ENCODE peak calls at places on chromosomes 12 and 14, in five cellular contexts. A, B, P, I and C are unnamed samples. For H3K9me3, the result is how much of the 10 kb centered on the place peaks cover.

GRCh38 chr14:103522649-103523582 is at the start of gene CKB:
- DNase-seq in A (peak), B (peak), P (no peak), I (no peak), C (peak)

GRCh38 chr14:63535918-63536317 is 7.3 kb downstream of the PPP2R5E start:
- DNase-seq in A (peak), B (no peak), P (no peak), I (no peak), C (no peak)

GRCh38 chr12:51391047-51391837 is at the start of gene GALNT6:
- DNase-seq in A (no peak), B (peak), P (no peak), I (no peak), C (no peak)

GRCh38 chr12:120092531-120093335 is 23.8 kb downstream of the RAB35 start:
- DNase-seq in A (no peak), B (no peak), P (no peak), I (no peak), C (no peak)

GRCh38 chr14:91177073-91177796 is 63.4 kb downstream of the DGLUCY start:
- DNase-seq in A (peak), B (peak), P (no peak), I (peak), C (peak)

GRCh38 chr12:52496054-52496453 is 3.0 kb upstream of the KRT6A start:
- DNase-seq in A (no peak), B (no peak), P (no peak), I (no peak), C (no peak)

GRCh38 chr14:56023681-56024080 is 94.5 kb upstream of the PELI2 start:
- DNase-seq in A (no peak), B (no peak), P (no peak), I (no peak), C (no peak)

GRCh38 chr14:33026850-33027420 is 88.3 kb downstream of the NPAS3 start:
- DNase-seq in A (no peak), B (no peak), P (no peak), I (peak), C (no peak)

GRCh38 chr12:30679250-30679649 is 16.4 kb downstream of the IPO8 start:
- DNase-seq in A (no peak), B (no peak), P (no peak), I (no peak), C (no peak)

GRCh38 chr12:108591267-108591980 is 6.5 kb downstream of the TMEM119 start:
- DNase-seq in A (no peak), B (no peak), P (no peak), I (no peak), C (no peak)

GRCh38 chr12:78622529-78623221 is 241.9 kb upstream of the SYT1 start:
- DNase-seq in A (no peak), B (no peak), P (no peak), I (no peak), C (peak)

DNA sequence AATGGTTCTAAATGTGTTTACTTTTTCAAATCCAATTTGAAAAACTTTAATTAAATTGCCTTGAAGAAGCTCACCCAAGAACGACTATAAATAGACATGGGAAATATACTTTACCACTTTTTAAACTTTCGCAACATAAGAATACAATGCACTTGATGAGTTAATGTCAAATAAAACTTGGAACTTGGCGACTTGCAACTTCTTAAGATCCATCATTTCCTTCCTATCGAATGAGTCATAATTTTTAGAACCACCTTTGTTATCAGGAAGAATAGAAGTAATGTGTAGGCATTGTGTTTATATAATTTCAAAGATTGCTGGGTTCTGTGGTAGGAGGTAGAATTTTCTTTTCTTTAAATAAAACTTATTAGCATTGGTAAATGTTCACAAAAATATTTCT is 1417.4 kb upstream of the FLRT2 start:
- DNase-seq in A (no peak), B (no peak), P (no peak), I (no peak), C (peak)
- H3K9me3 ChIP-seq in A (under half), B (under half), P (under half), I (under half), C (under half)

GRCh38 chr12:14410841-14411569 is 45.5 kb downstream of the ATF7IP start:
- DNase-seq in A (no peak), B (no peak), P (no peak), I (no peak), C (no peak)
- H3K9me3 ChIP-seq in A (under half), B (under half), P (under half), I (under half), C (under half)

GRCh38 chr12:53991077-53991460 is 6.1 kb downstream of the HOXC10 start:
- DNase-seq in A (no peak), B (no peak), P (no peak), I (peak), C (no peak)
- H3K9me3 ChIP-seq in A (under half), B (under half), P (under half), I (under half), C (under half)

DNA sequence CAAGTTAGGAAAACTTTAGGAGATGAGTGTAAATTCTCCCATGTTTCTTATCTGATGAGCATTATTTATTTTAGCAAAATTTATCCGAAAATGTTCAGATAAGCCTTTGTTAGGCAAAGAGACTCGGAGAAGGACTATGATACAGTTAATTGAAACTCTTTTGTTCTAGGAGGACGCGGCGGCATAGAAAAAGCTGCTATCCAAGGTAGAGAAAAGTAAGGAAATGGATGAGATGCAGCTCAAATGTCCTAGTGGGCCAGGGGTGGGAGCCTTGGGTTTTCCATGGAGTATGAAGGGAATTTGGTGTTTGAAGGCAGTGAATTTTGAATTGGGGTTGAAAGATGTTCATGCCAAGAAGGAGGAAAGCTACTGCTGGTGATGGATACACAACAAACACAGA is 1504.5 kb downstream of the AACS start:
- DNase-seq in A (no peak), B (no peak), P (no peak), I (no peak), C (no peak)
- H3K9me3 ChIP-seq in A (under half), B (under half), P (under half), I (under half), C (under half)

DNA sequence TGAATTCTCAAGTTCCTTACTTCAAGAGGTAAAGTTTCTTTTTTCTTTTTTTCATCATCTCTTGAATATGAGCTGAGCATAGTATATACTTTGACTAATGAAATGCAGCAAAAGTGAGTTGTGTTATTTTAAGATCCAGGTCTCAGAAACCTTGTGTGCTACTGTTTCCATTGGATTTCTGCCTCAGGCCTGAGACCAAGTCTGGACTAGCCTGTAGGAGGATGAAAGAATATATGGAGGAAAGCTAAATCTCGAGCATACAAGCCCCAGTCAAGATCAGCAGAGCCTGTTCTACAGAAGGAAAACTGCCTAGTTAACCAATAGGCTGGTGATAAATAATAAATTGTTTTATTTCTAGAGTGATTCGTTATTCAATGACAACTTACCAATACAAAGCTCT is 652.5 kb downstream of the C12orf50 start:
- DNase-seq in A (no peak), B (no peak), P (no peak), I (no peak), C (no peak)
- H3K9me3 ChIP-seq in A (under half), B (under half), P (under half), I (under half), C (under half)

GRCh38 chr12:1610072-1610643 is 15.8 kb upstream of the FBXL14 start:
- DNase-seq in A (no peak), B (no peak), P (no peak), I (no peak), C (no peak)
- H3K9me3 ChIP-seq in A (under half), B (under half), P (under half), I (under half), C (under half)

GRCh38 chr14:47660158-47660557 is 15.2 kb downstream of the MDGA2 start:
- DNase-seq in A (no peak), B (no peak), P (no peak), I (no peak), C (no peak)
- H3K9me3 ChIP-seq in A (under half), B (under half), P (under half), I (under half), C (under half)

GRCh38 chr12:34602213-34602940 is 580.1 kb downstream of the ALG10 start:
- DNase-seq in A (no peak), B (no peak), P (no peak), I (no peak), C (no peak)

GRCh38 chr12:34605510-34605887 is 583.2 kb downstream of the ALG10 start:
- DNase-seq in A (no peak), B (no peak), P (no peak), I (no peak), C (no peak)

GRCh38 chr12:34604631-34605509 is 582.6 kb downstream of the ALG10 start:
- DNase-seq in A (no peak), B (no peak), P (no peak), I (no peak), C (no peak)

GRCh38 chr12:34603382-34604035 is 581.2 kb downstream of the ALG10 start:
- DNase-seq in A (no peak), B (no peak), P (no peak), I (no peak), C (no peak)

GRCh38 chr12:34604227-34604626 is 581.9 kb downstream of the ALG10 start:
- DNase-seq in A (no peak), B (no peak), P (no peak), I (no peak), C (no peak)
- H3K9me3 ChIP-seq in A (half or more), B (under half), P (half or more), I (under half), C (under half)

GRCh38 chr12:34402899-34403705 is 380.8 kb downstream of the ALG10 start:
- DNase-seq in A (no peak), B (no peak), P (no peak), I (no peak), C (no peak)
- H3K9me3 ChIP-seq in A (half or more), B (under half), P (half or more), I (under half), C (under half)

DNA sequence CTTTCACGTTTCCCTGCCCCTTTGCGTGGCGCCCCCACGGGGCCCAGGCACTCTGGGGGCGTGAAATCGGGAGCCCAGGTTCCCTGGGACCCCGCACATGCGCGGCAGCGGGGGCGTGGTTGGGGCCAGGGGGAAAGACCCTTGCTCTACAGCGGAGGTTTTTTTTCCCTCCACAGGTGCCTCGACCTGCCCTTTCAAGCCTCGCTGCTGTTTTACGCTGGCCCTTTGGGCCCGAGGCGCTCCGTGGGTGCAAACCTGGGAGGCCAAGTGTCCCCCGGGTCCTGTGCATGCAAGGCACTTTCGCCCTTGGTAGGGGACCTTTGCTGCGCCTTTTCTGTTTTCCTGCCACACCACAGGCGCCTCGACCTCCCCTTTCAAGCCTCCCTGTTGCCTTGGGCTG is 329.8 kb downstream of the ALG10 start:
- DNase-seq in A (no peak), B (no peak), P (no peak), I (no peak), C (no peak)
- H3K9me3 ChIP-seq in A (under half), B (under half), P (half or more), I (under half), C (under half)